ENCODE peak calls at places on chromosomes 16 and 17, in four cellular contexts. D is A549, P is IMR-90, I is K562. U is an unnamed sample.

GRCh38 chr17:9457005-9457404 is 118.6 kb downstream of the STX8 start:
- DNase-seq in D (no peak), P (no peak), I (no peak), U (no peak)

GRCh38 chr17:69326302-69327059 is 452 bp downstream of the ABCA5 start:
- DNase-seq in D (peak), P (peak), I (peak), U (no peak)

GRCh38 chr16:84785843-84786538 is 33.8 kb upstream of the CRISPLD2 start:
- DNase-seq in D (no peak), P (peak), I (no peak), U (no peak)

GRCh38 chr17:21275047-21275578 is 9.4 kb upstream of the MAP2K3 start:
- DNase-seq in D (no peak), P (no peak), I (no peak), U (no peak)

GRCh38 chr16:84360170-84360569 is 8.2 kb upstream of the ATP2C2 start:
- DNase-seq in D (no peak), P (peak), I (no peak), U (no peak)

GRCh38 chr17:61349350-61349749 is 50.3 kb upstream of the TBX2 start:
- DNase-seq in D (no peak), P (no peak), I (peak), U (no peak)

GRCh38 chr16:72989203-72989991 is 58.5 kb downstream of the ZFHX3 start:
- DNase-seq in D (no peak), P (peak), I (no peak), U (no peak)

GRCh38 chr17:55433629-55434422 is 12.2 kb upstream of the MMD start:
- DNase-seq in D (peak), P (peak), I (no peak), U (no peak)

GRCh38 chr17:633641-634091 is 81.0 kb downstream of the VPS53 start:
- DNase-seq in D (no peak), P (no peak), I (no peak), U (no peak)

GRCh38 chr16:46673320-46674013 is 15.5 kb downstream of the VPS35 start:
- DNase-seq in D (peak), P (peak), I (peak), U (peak)

GRCh38 chr17:20965492-20965891 is 77.3 kb downstream of the USP22 start:
- DNase-seq in D (no peak), P (no peak), I (no peak), U (no peak)

GRCh38 chr17:33169580-33170285 is 123.4 kb downstream of the ASIC2 start:
- DNase-seq in D (peak), P (peak), I (no peak), U (no peak)

GRCh38 chr17:40582328-40582901 is 17.1 kb upstream of the CCR7 start:
- DNase-seq in D (no peak), P (no peak), I (no peak), U (peak)

GRCh38 chr17:75371981-75372380 is 33.5 kb downstream of the GRB2 start:
- DNase-seq in D (no peak), P (no peak), I (no peak), U (no peak)

GRCh38 chr16:73011926-73012325 is 36.0 kb downstream of the ZFHX3 start:
- DNase-seq in D (no peak), P (no peak), I (no peak), U (no peak)

GRCh38 chr16:68275611-68276191 is 11.4 kb downstream of the SLC7A6 start:
- DNase-seq in D (no peak), P (no peak), I (no peak), U (peak)

GRCh38 chr17:57517216-57517518 is 227.9 kb downstream of the CCDC182 start:
- DNase-seq in D (no peak), P (no peak), I (no peak), U (no peak)

GRCh38 chr16:80530479-80530878 is 10.3 kb upstream of the DYNLRB2 start:
- DNase-seq in D (no peak), P (no peak), I (no peak), U (no peak)

GRCh38 chr17:44049294-44050080 is 17.0 kb downstream of the LSM12 start:
- DNase-seq in D (no peak), P (no peak), I (no peak), U (no peak)

GRCh38 chr17:28643979-28644781 is 778 bp downstream of the BLTP2 start:
- DNase-seq in D (peak), P (peak), I (peak), U (no peak)

DNA sequence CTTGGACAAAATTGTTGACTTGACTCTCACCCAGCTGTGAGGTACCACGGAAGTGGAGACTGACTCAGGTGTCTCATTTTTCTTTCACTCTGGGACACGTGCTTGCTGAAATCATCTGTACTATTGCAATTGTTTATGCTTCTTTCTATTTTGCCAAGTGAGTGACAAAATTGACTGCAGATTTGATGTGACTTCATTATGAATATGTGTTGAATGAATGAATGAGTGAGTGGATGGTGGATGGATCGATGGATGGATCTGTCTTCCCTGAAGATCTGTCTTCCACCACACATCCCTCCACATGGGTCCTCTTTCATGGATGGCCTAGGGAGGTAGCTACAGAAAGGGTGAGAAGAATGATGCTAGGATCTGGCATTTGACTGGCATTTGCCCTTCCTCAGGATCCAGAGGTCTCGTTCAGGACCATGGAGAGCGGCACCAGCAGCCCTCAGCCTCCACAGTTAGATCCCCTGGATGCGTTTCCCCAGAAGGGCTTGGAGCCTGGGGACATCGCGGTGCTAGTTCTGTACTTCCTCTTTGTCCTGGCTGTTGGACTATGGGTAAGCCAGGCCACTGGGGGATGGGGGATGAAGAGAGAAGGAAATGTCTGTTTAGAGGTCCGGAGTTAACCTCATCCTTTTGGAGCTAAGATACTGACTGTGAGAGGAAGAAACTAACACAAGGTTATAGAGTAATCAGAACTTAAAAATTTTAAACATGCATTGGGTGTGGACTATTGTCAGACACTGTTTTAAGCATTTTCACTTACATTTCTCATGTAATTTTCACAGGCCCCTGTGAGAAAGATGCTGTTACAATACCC is 12.7 kb downstream of the SLC5A11 start:
- DNase-seq in D (peak), P (peak), I (peak), U (no peak)
- TF ChIP-seq ELK1 in D (no peak), P (no peak), I (no peak), U (no peak)

GRCh38 chr17:11461993-11462548 is 136.2 kb upstream of the DNAH9 start:
- DNase-seq in D (no peak), P (no peak), I (no peak), U (no peak)
- TF ChIP-seq ELK1 in D (no peak), P (no peak), I (no peak), U (no peak)

GRCh38 chr16:75238132-75238852 is 13.1 kb downstream of the BCAR1 start:
- DNase-seq in D (no peak), P (peak), I (no peak), U (no peak)
- TF ChIP-seq ELK1 in D (no peak), P (no peak), I (no peak), U (no peak)

DNA sequence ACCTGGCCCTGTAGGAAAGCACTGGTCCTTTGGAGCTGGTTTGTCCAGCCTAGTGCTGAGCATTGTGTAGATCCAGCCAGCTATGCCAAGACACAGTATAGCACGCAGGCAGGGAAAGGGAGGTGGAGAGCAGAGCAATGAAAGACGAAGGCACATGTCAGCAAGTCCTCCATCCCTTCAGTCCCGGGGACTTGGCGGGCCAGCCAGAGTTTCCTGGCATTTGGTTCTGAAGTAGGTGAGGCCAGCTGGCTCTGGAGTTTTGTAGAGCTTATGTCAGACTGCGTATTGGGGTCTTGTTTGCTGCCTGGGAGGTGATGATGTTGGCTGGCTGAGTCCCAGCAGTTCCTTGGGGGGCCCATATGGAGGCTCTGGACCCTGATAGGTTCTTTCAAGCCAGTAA is 55.7 kb upstream of the AKTIP start:
- DNase-seq in D (no peak), P (no peak), I (no peak), U (no peak)
- TF ChIP-seq ELK1 in D (no peak), P (no peak), I (no peak), U (no peak)

GRCh38 chr17:77569846-77570564 is 388.5 kb upstream of the TNRC6C start:
- DNase-seq in D (no peak), P (no peak), I (no peak), U (no peak)
- TF ChIP-seq ELK1 in D (no peak), P (no peak), I (no peak), U (no peak)

GRCh38 chr17:78127240-78127887 is 1.2 kb downstream of the TMC6 start:
- DNase-seq in D (no peak), P (no peak), I (peak), U (no peak)
- TF ChIP-seq ELK1 in D (no peak), P (no peak), I (no peak), U (no peak)

GRCh38 chr16:50314665-50315064 is 48.3 kb downstream of the ADCY7 start:
- DNase-seq in D (no peak), P (no peak), I (no peak), U (no peak)
- TF ChIP-seq ELK1 in D (no peak), P (no peak), I (no peak), U (no peak)

GRCh38 chr17:65166785-65167184 is 29.6 kb downstream of the RGS9 start:
- DNase-seq in D (no peak), P (peak), I (no peak), U (no peak)
- TF ChIP-seq ELK1 in D (no peak), P (no peak), I (no peak), U (no peak)

U was measured in GM12878.